ENCODE peak calls at places on chromosomes 2 and 18, in eight cellular contexts. One of them, this sample, is unnamed.

GRCh38 chr2:120675460-120676130 is 60.1 kb upstream of the GLI2 start:
- DNase-seq in pancreas: peak
- DNase-seq in fibroblast of villous mesenchyme: peak
- DNase-seq in spleen: no peak
- DNase-seq in brain microvascular endothelial cell: peak
- DNase-seq in AG09309: no peak
- DNase-seq in HCT116: peak
- DNase-seq in upper lobe of right lung: no peak
- DNase-seq in this sample: peak

GRCh38 chr2:8761529-8762164 is 75.8 kb downstream of the KIDINS220 start:
- DNase-seq in pancreas: no peak
- DNase-seq in fibroblast of villous mesenchyme: peak
- DNase-seq in spleen: no peak
- DNase-seq in brain microvascular endothelial cell: peak
- DNase-seq in AG09309: peak
- DNase-seq in HCT116: peak
- DNase-seq in upper lobe of right lung: no peak
- DNase-seq in this sample: peak

GRCh38 chr2:150626934-150627336 is 139.5 kb upstream of the RND3 start:
- DNase-seq in pancreas: no peak
- DNase-seq in fibroblast of villous mesenchyme: no peak
- DNase-seq in spleen: no peak
- DNase-seq in brain microvascular endothelial cell: no peak
- DNase-seq in AG09309: no peak
- DNase-seq in HCT116: no peak
- DNase-seq in upper lobe of right lung: no peak
- DNase-seq in this sample: no peak

GRCh38 chr18:9649164-9649540 is 34.8 kb upstream of the PPP4R1 start:
- DNase-seq in pancreas: no peak
- DNase-seq in fibroblast of villous mesenchyme: no peak
- DNase-seq in spleen: no peak
- DNase-seq in brain microvascular endothelial cell: no peak
- DNase-seq in AG09309: no peak
- DNase-seq in HCT116: no peak
- DNase-seq in upper lobe of right lung: no peak
- DNase-seq in this sample: no peak

GRCh38 chr2:56244911-56245530 is 61.2 kb downstream of the CCDC85A start:
- DNase-seq in pancreas: no peak
- DNase-seq in fibroblast of villous mesenchyme: peak
- DNase-seq in spleen: no peak
- DNase-seq in brain microvascular endothelial cell: no peak
- DNase-seq in AG09309: no peak
- DNase-seq in HCT116: no peak
- DNase-seq in upper lobe of right lung: no peak
- DNase-seq in this sample: no peak

GRCh38 chr2:70936165-70936978 is 672 bp downstream of the ATP6V1B1 start:
- DNase-seq in pancreas: no peak
- DNase-seq in fibroblast of villous mesenchyme: no peak
- DNase-seq in spleen: no peak
- DNase-seq in brain microvascular endothelial cell: no peak
- DNase-seq in AG09309: no peak
- DNase-seq in HCT116: no peak
- DNase-seq in upper lobe of right lung: no peak
- DNase-seq in this sample: no peak

GRCh38 chr2:113156278-113157107 is 17.3 kb upstream of the PSD4 start:
- DNase-seq in pancreas: peak
- DNase-seq in fibroblast of villous mesenchyme: no peak
- DNase-seq in spleen: no peak
- DNase-seq in brain microvascular endothelial cell: no peak
- DNase-seq in AG09309: no peak
- DNase-seq in HCT116: peak
- DNase-seq in upper lobe of right lung: no peak
- DNase-seq in this sample: peak

GRCh38 chr18:22838639-22839487 is 94.3 kb upstream of the RBBP8 start:
- DNase-seq in pancreas: no peak
- DNase-seq in fibroblast of villous mesenchyme: no peak
- DNase-seq in spleen: no peak
- DNase-seq in brain microvascular endothelial cell: no peak
- DNase-seq in AG09309: no peak
- DNase-seq in HCT116: no peak
- DNase-seq in upper lobe of right lung: no peak
- DNase-seq in this sample: no peak

GRCh38 chr2:122009546-122009945 is 254.1 kb downstream of the TSN start:
- DNase-seq in pancreas: no peak
- DNase-seq in fibroblast of villous mesenchyme: no peak
- DNase-seq in spleen: no peak
- DNase-seq in brain microvascular endothelial cell: no peak
- DNase-seq in AG09309: no peak
- DNase-seq in HCT116: no peak
- DNase-seq in upper lobe of right lung: no peak
- DNase-seq in this sample: no peak

GRCh38 chr2:42929577-42929984 is 137.2 kb upstream of the HAAO start:
- DNase-seq in pancreas: no peak
- DNase-seq in fibroblast of villous mesenchyme: no peak
- DNase-seq in spleen: no peak
- DNase-seq in brain microvascular endothelial cell: no peak
- DNase-seq in AG09309: no peak
- DNase-seq in HCT116: no peak
- DNase-seq in upper lobe of right lung: peak
- DNase-seq in this sample: no peak

GRCh38 chr2:2843969-2844548 is 513.0 kb upstream of the MYT1L start:
- DNase-seq in pancreas: no peak
- DNase-seq in fibroblast of villous mesenchyme: no peak
- DNase-seq in spleen: peak
- DNase-seq in brain microvascular endothelial cell: no peak
- DNase-seq in AG09309: no peak
- DNase-seq in HCT116: peak
- DNase-seq in upper lobe of right lung: no peak
- DNase-seq in this sample: no peak
- TF ChIP-seq CTCF in pancreas: no peak
- TF ChIP-seq CTCF in fibroblast of villous mesenchyme: no peak
- TF ChIP-seq CTCF in spleen: no peak
- TF ChIP-seq CTCF in brain microvascular endothelial cell: no peak
- TF ChIP-seq CTCF in AG09309: peak
- TF ChIP-seq CTCF in HCT116: peak
- TF ChIP-seq CTCF in upper lobe of right lung: peak
- TF ChIP-seq CTCF in this sample: no peak

GRCh38 chr2:142509401-142509800 is 368.1 kb upstream of the KYNU start:
- DNase-seq in pancreas: no peak
- DNase-seq in fibroblast of villous mesenchyme: no peak
- DNase-seq in spleen: no peak
- DNase-seq in brain microvascular endothelial cell: no peak
- DNase-seq in AG09309: no peak
- DNase-seq in HCT116: no peak
- DNase-seq in upper lobe of right lung: no peak
- DNase-seq in this sample: no peak
- H3K4me3 ChIP-seq in pancreas: no peak
- H3K4me3 ChIP-seq in fibroblast of villous mesenchyme: no peak
- H3K4me3 ChIP-seq in spleen: no peak
- H3K4me3 ChIP-seq in brain microvascular endothelial cell: no peak
- H3K4me3 ChIP-seq in AG09309: no peak
- H3K4me3 ChIP-seq in HCT116: no peak
- H3K4me3 ChIP-seq in upper lobe of right lung: no peak
- H3K4me3 ChIP-seq in this sample: no peak

DNA sequence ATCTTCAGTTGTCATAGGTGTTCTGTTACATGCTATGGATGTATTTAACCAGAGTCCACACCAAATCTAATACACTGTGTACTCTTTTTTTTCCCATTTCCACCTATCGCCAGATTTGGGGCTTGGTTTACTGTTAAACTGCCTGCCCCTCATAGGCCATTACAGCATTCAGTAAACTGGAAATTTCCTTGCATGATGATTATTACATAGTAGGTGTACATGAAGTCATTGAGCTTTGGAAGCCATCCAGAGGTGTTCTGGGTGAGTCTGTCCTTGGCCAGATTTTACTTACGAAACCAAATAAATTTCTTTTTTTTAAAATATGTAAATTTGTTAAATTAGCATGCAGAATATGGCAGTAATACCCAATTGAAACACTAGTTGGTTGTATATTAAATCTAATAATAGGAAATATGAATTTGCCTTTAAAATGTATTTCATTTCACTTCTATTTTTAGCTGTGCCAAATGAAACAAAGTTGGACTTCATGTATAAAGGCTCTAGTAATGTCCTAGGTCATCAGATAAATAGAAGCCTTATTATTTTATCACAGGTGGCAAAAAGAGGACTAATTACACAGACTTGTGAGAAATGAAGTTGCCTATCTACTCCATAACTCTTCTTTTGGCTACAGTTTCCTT is 60.7 kb downstream of the COMMD1 start:
- DNase-seq in pancreas: no peak
- DNase-seq in fibroblast of villous mesenchyme: no peak
- DNase-seq in spleen: no peak
- DNase-seq in brain microvascular endothelial cell: no peak
- DNase-seq in AG09309: no peak
- DNase-seq in HCT116: no peak
- DNase-seq in upper lobe of right lung: no peak
- DNase-seq in this sample: no peak
- TF ChIP-seq CTCF in pancreas: no peak
- TF ChIP-seq CTCF in fibroblast of villous mesenchyme: no peak
- TF ChIP-seq CTCF in spleen: no peak
- TF ChIP-seq CTCF in brain microvascular endothelial cell: no peak
- TF ChIP-seq CTCF in AG09309: no peak
- TF ChIP-seq CTCF in HCT116: no peak
- TF ChIP-seq CTCF in upper lobe of right lung: no peak
- TF ChIP-seq CTCF in this sample: no peak

DNA sequence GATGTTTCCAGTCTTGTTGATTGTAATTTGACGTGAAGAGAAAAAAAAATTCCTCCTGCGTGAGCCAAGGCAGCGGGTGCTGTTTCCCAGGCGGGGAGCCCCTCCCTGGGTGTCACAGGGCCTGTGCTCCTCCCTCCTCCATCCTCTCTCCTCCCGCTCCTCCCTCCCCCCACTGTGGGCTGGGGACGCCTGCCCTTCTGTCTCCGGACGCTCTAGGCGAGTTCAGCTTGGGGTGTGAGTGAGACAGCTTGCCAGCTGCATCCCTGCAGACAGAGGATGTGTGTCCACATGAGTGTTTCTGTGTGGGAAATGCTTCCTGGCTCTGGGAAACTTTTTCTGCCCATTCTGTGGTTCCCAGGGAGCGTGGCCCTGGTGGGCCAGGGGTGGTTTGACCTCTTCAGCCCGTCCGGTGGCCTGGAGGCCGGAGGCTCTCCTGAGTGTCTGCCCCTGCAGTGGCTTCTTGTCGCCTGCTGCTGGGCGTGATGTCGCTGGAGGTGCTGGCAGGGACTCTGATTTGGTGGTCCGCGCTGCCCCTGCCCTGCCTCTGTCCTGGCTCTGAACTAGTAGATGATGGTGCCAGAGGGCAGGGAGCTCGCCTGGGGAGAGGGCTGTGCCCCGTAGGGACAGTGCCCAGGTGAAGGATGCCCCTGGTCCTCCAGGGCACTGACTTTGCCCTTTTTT is 96.4 kb downstream of the USP40 start:
- DNase-seq in pancreas: no peak
- DNase-seq in fibroblast of villous mesenchyme: peak
- DNase-seq in spleen: no peak
- DNase-seq in brain microvascular endothelial cell: peak
- DNase-seq in AG09309: no peak
- DNase-seq in HCT116: no peak
- DNase-seq in upper lobe of right lung: peak
- DNase-seq in this sample: no peak
- H3K4me3 ChIP-seq in pancreas: no peak
- H3K4me3 ChIP-seq in fibroblast of villous mesenchyme: no peak
- H3K4me3 ChIP-seq in spleen: no peak
- H3K4me3 ChIP-seq in brain microvascular endothelial cell: no peak
- H3K4me3 ChIP-seq in AG09309: no peak
- H3K4me3 ChIP-seq in HCT116: no peak
- H3K4me3 ChIP-seq in upper lobe of right lung: no peak
- H3K4me3 ChIP-seq in this sample: no peak

DNA sequence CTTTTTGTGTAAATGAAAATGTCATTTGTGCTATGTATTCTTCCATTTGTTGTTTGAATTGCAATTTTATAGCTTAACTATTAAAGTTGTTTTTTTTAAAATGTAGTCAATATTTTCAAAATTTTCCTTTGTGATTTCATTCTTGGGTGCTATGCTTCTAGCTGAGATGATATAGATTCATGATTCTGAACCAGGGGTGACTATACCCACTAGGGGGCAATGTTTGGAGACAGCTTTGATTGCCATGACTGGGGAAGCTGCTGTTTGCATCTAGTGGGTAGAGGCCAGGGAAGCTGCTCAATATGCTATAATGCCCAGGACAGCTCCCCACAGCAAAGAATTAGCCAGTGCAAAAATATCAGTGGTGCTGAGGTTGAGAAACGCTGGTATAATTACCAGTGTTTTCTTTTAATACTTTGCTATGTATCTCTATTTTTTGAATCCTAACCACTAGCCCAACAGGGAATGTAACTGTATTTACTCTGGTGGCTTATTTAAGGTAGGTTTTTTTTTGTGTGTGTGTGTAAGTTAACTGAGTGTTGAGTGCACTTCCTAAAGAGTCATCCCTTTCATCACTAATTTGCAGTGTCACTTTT is 99.7 kb downstream of the MEP1B start:
- DNase-seq in pancreas: peak
- DNase-seq in fibroblast of villous mesenchyme: peak
- DNase-seq in spleen: no peak
- DNase-seq in brain microvascular endothelial cell: peak
- DNase-seq in AG09309: peak
- DNase-seq in HCT116: peak
- DNase-seq in upper lobe of right lung: no peak
- DNase-seq in this sample: peak
- TF ChIP-seq CTCF in pancreas: peak
- TF ChIP-seq CTCF in fibroblast of villous mesenchyme: peak
- TF ChIP-seq CTCF in spleen: no peak
- TF ChIP-seq CTCF in brain microvascular endothelial cell: peak
- TF ChIP-seq CTCF in AG09309: peak
- TF ChIP-seq CTCF in HCT116: peak
- TF ChIP-seq CTCF in upper lobe of right lung: peak
- TF ChIP-seq CTCF in this sample: peak

DNA sequence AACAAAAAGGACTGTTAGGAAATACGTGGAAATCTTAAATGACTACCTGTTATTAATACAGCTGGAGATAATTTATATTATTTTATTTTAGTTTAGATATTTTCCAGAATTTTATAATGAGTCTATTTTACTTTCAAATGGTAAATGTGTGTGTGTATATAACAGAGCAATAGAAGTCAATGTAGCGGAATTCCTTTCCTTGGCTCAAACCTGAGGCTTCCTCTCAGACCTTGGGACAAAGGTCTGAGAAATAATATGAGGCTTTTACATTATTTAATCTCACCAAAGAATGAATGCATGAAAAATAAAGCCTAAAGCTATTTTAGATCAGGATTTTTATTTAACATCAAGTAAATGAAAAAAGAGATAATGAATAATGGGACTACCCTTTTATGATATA is 65.7 kb downstream of the SLC8A1 start:
- DNase-seq in pancreas: no peak
- DNase-seq in fibroblast of villous mesenchyme: no peak
- DNase-seq in spleen: no peak
- DNase-seq in brain microvascular endothelial cell: no peak
- DNase-seq in AG09309: no peak
- DNase-seq in HCT116: no peak
- DNase-seq in upper lobe of right lung: no peak
- DNase-seq in this sample: no peak
- H3K4me3 ChIP-seq in pancreas: no peak
- H3K4me3 ChIP-seq in fibroblast of villous mesenchyme: no peak
- H3K4me3 ChIP-seq in spleen: no peak
- H3K4me3 ChIP-seq in brain microvascular endothelial cell: no peak
- H3K4me3 ChIP-seq in AG09309: no peak
- H3K4me3 ChIP-seq in HCT116: no peak
- H3K4me3 ChIP-seq in upper lobe of right lung: no peak
- H3K4me3 ChIP-seq in this sample: no peak